ENCODE peak calls at places on chromosomes 2 and 18, in six cellular contexts. One of them, this sample, is unnamed.

GRCh38 chr2:194550702-194551101 is 1106.3 kb upstream of the SLC39A10 start:
- DNase-seq in skeletal muscle cell: no peak
- DNase-seq in stimulated activated naive CD8-positive, alpha-beta T cell treated with anti-CD3 and anti-CD28 coated beads, Interleukin-15, Interleukin-2, amounts not matched to agents 100 U/mL and 50 U/mL, for 24 hours: no peak
- DNase-seq in globus pallidus: no peak
- DNase-seq in frontal cortex: no peak
- DNase-seq in COR-L47: no peak
- DNase-seq in this sample: no peak

GRCh38 chr2:206853880-206854279 is 85.4 kb upstream of the CPO start:
- DNase-seq in skeletal muscle cell: no peak
- DNase-seq in stimulated activated naive CD8-positive, alpha-beta T cell treated with anti-CD3 and anti-CD28 coated beads, Interleukin-15, Interleukin-2, amounts not matched to agents 100 U/mL and 50 U/mL, for 24 hours: no peak
- DNase-seq in globus pallidus: no peak
- DNase-seq in frontal cortex: no peak
- DNase-seq in COR-L47: no peak
- DNase-seq in this sample: no peak

GRCh38 chr2:36596397-36596796 is 1.6 kb downstream of the FEZ2 start:
- DNase-seq in skeletal muscle cell: no peak
- DNase-seq in stimulated activated naive CD8-positive, alpha-beta T cell treated with anti-CD3 and anti-CD28 coated beads, Interleukin-15, Interleukin-2, amounts not matched to agents 100 U/mL and 50 U/mL, for 24 hours: no peak
- DNase-seq in globus pallidus: no peak
- DNase-seq in frontal cortex: no peak
- DNase-seq in COR-L47: no peak
- DNase-seq in this sample: no peak

GRCh38 chr2:153536105-153536504 is 57.5 kb upstream of the RPRM start:
- DNase-seq in skeletal muscle cell: no peak
- DNase-seq in stimulated activated naive CD8-positive, alpha-beta T cell treated with anti-CD3 and anti-CD28 coated beads, Interleukin-15, Interleukin-2, amounts not matched to agents 100 U/mL and 50 U/mL, for 24 hours: no peak
- DNase-seq in globus pallidus: no peak
- DNase-seq in frontal cortex: no peak
- DNase-seq in COR-L47: no peak
- DNase-seq in this sample: no peak

GRCh38 chr18:59918320-59918755 is 18.5 kb downstream of the PMAIP1 start:
- DNase-seq in skeletal muscle cell: no peak
- DNase-seq in stimulated activated naive CD8-positive, alpha-beta T cell treated with anti-CD3 and anti-CD28 coated beads, Interleukin-15, Interleukin-2, amounts not matched to agents 100 U/mL and 50 U/mL, for 24 hours: peak
- DNase-seq in globus pallidus: no peak
- DNase-seq in frontal cortex: no peak
- DNase-seq in COR-L47: peak
- DNase-seq in this sample: peak

GRCh38 chr2:138035597-138036217 is 71.4 kb downstream of the HNMT start:
- DNase-seq in skeletal muscle cell: no peak
- DNase-seq in stimulated activated naive CD8-positive, alpha-beta T cell treated with anti-CD3 and anti-CD28 coated beads, Interleukin-15, Interleukin-2, amounts not matched to agents 100 U/mL and 50 U/mL, for 24 hours: no peak
- DNase-seq in globus pallidus: no peak
- DNase-seq in frontal cortex: no peak
- DNase-seq in COR-L47: no peak
- DNase-seq in this sample: no peak

GRCh38 chr18:33114749-33115148 is 325.8 kb downstream of the CCDC178 start:
- DNase-seq in skeletal muscle cell: no peak
- DNase-seq in stimulated activated naive CD8-positive, alpha-beta T cell treated with anti-CD3 and anti-CD28 coated beads, Interleukin-15, Interleukin-2, amounts not matched to agents 100 U/mL and 50 U/mL, for 24 hours: no peak
- DNase-seq in globus pallidus: no peak
- DNase-seq in frontal cortex: no peak
- DNase-seq in COR-L47: peak
- DNase-seq in this sample: no peak

GRCh38 chr18:3790702-3791101 is 340.7 kb downstream of the TGIF1 start:
- DNase-seq in skeletal muscle cell: peak
- DNase-seq in stimulated activated naive CD8-positive, alpha-beta T cell treated with anti-CD3 and anti-CD28 coated beads, Interleukin-15, Interleukin-2, amounts not matched to agents 100 U/mL and 50 U/mL, for 24 hours: no peak
- DNase-seq in globus pallidus: no peak
- DNase-seq in frontal cortex: no peak
- DNase-seq in COR-L47: peak
- DNase-seq in this sample: no peak

GRCh38 chr2:110121052-110121334 is 5.4 kb upstream of the MALL start:
- DNase-seq in skeletal muscle cell: no peak
- DNase-seq in stimulated activated naive CD8-positive, alpha-beta T cell treated with anti-CD3 and anti-CD28 coated beads, Interleukin-15, Interleukin-2, amounts not matched to agents 100 U/mL and 50 U/mL, for 24 hours: no peak
- DNase-seq in globus pallidus: no peak
- DNase-seq in frontal cortex: no peak
- DNase-seq in COR-L47: no peak
- DNase-seq in this sample: no peak

GRCh38 chr18:13624563-13625237 is 101.7 kb downstream of the FAM210A start:
- DNase-seq in skeletal muscle cell: no peak
- DNase-seq in stimulated activated naive CD8-positive, alpha-beta T cell treated with anti-CD3 and anti-CD28 coated beads, Interleukin-15, Interleukin-2, amounts not matched to agents 100 U/mL and 50 U/mL, for 24 hours: no peak
- DNase-seq in globus pallidus: no peak
- DNase-seq in frontal cortex: peak
- DNase-seq in COR-L47: no peak
- DNase-seq in this sample: peak

GRCh38 chr2:158931577-158931976 is 36.9 kb upstream of the TANC1 start:
- DNase-seq in skeletal muscle cell: peak
- DNase-seq in stimulated activated naive CD8-positive, alpha-beta T cell treated with anti-CD3 and anti-CD28 coated beads, Interleukin-15, Interleukin-2, amounts not matched to agents 100 U/mL and 50 U/mL, for 24 hours: no peak
- DNase-seq in globus pallidus: no peak
- DNase-seq in frontal cortex: no peak
- DNase-seq in COR-L47: no peak
- DNase-seq in this sample: no peak

GRCh38 chr18:78939734-78940260 is 39.8 kb upstream of the SALL3 start:
- DNase-seq in skeletal muscle cell: no peak
- DNase-seq in stimulated activated naive CD8-positive, alpha-beta T cell treated with anti-CD3 and anti-CD28 coated beads, Interleukin-15, Interleukin-2, amounts not matched to agents 100 U/mL and 50 U/mL, for 24 hours: no peak
- DNase-seq in globus pallidus: no peak
- DNase-seq in frontal cortex: no peak
- DNase-seq in COR-L47: no peak
- DNase-seq in this sample: no peak

GRCh38 chr2:142980246-142981068 is 103.0 kb downstream of the KYNU start:
- DNase-seq in skeletal muscle cell: no peak
- DNase-seq in stimulated activated naive CD8-positive, alpha-beta T cell treated with anti-CD3 and anti-CD28 coated beads, Interleukin-15, Interleukin-2, amounts not matched to agents 100 U/mL and 50 U/mL, for 24 hours: no peak
- DNase-seq in globus pallidus: peak
- DNase-seq in frontal cortex: no peak
- DNase-seq in COR-L47: no peak
- DNase-seq in this sample: no peak

This sample was measured in spleen.